ENCODE peak calls at places on chromosome 12, in six cellular contexts. One of them, this sample, is unnamed.

GRCh38 chr12:3293013-3293412 is 198.0 kb upstream of the PRMT8 start:
- DNase-seq in fibroblast of mammary gland: no peak
- DNase-seq in HFFc6: no peak
- DNase-seq in mammary epithelial cell: no peak
- DNase-seq in mesothelial cell of epicardium: no peak
- DNase-seq in tibial artery: no peak
- DNase-seq in this sample: no peak

GRCh38 chr12:64639466-64639865 is 29.2 kb downstream of the RASSF3 start:
- DNase-seq in mesothelial cell of epicardium: no peak
- DNase-seq in tibial artery: no peak
- DNase-seq in HFFc6: no peak
- DNase-seq in mammary epithelial cell: no peak
- DNase-seq in fibroblast of mammary gland: no peak
- DNase-seq in this sample: no peak

GRCh38 chr12:127083028-127083949 is 1183.7 kb upstream of the TMEM132C start:
- DNase-seq in mesothelial cell of epicardium: no peak
- DNase-seq in mammary epithelial cell: peak; percentile 78
- DNase-seq in HFFc6: peak; percentile 74
- DNase-seq in fibroblast of mammary gland: peak; percentile 84
- DNase-seq in tibial artery: no peak
- DNase-seq in this sample: no peak

GRCh38 chr12:131511391-131511802 is 199.5 kb upstream of the SFSWAP start:
- DNase-seq in fibroblast of mammary gland: peak; percentile 1
- DNase-seq in tibial artery: no peak
- DNase-seq in mesothelial cell of epicardium: no peak
- DNase-seq in HFFc6: no peak
- DNase-seq in mammary epithelial cell: peak; percentile 9
- DNase-seq in this sample: no peak

GRCh38 chr12:111193511-111193910 is 175.4 kb downstream of the PHETA1 start:
- DNase-seq in fibroblast of mammary gland: no peak
- DNase-seq in mesothelial cell of epicardium: no peak
- DNase-seq in tibial artery: no peak
- DNase-seq in HFFc6: no peak
- DNase-seq in mammary epithelial cell: no peak
- DNase-seq in this sample: no peak

GRCh38 chr12:124636138-124636968 is 68.9 kb upstream of the NCOR2 start:
- DNase-seq in HFFc6: peak; percentile 58
- DNase-seq in mesothelial cell of epicardium: no peak
- DNase-seq in tibial artery: no peak
- DNase-seq in fibroblast of mammary gland: peak; percentile 88
- DNase-seq in mammary epithelial cell: peak; percentile 96
- DNase-seq in this sample: no peak

GRCh38 chr12:46585854-46586621 is 213.5 kb upstream of the SLC38A2 start:
- DNase-seq in mesothelial cell of epicardium: no peak
- DNase-seq in fibroblast of mammary gland: peak; percentile 65
- DNase-seq in mammary epithelial cell: peak; percentile 30
- DNase-seq in HFFc6: peak; percentile 38
- DNase-seq in tibial artery: no peak
- DNase-seq in this sample: no peak

GRCh38 chr12:27549231-27549800 is 25.3 kb downstream of the PPFIBP1 start:
- DNase-seq in HFFc6: peak; percentile 86
- DNase-seq in mammary epithelial cell: peak; percentile 93
- DNase-seq in mesothelial cell of epicardium: no peak
- DNase-seq in fibroblast of mammary gland: peak; percentile 93
- DNase-seq in tibial artery: no peak
- DNase-seq in this sample: no peak

GRCh38 chr12:87120440-87120839 is 864.2 kb upstream of the MGAT4C start:
- DNase-seq in mesothelial cell of epicardium: no peak
- DNase-seq in tibial artery: no peak
- DNase-seq in HFFc6: no peak
- DNase-seq in mammary epithelial cell: no peak
- DNase-seq in fibroblast of mammary gland: peak; percentile 25
- DNase-seq in this sample: no peak

GRCh38 chr12:65602579-65603295 is 221.5 kb upstream of the HMGA2 start:
- DNase-seq in mammary epithelial cell: peak; percentile 94
- DNase-seq in HFFc6: peak; percentile 91
- DNase-seq in tibial artery: peak; percentile 84
- DNase-seq in fibroblast of mammary gland: peak; percentile 97
- DNase-seq in mesothelial cell of epicardium: peak; percentile 45
- DNase-seq in this sample: peak; percentile 45

GRCh38 chr12:98185606-98186005 is 329.8 kb upstream of the TMPO start:
- DNase-seq in mammary epithelial cell: peak; percentile 3
- DNase-seq in tibial artery: no peak
- DNase-seq in mesothelial cell of epicardium: no peak
- DNase-seq in HFFc6: no peak
- DNase-seq in fibroblast of mammary gland: no peak
- DNase-seq in this sample: no peak

GRCh38 chr12:65121049-65121955 is at the start of gene WIF1:
- DNase-seq in mesothelial cell of epicardium: peak; percentile 26
- DNase-seq in tibial artery: peak; percentile 63
- DNase-seq in fibroblast of mammary gland: peak; percentile 4
- DNase-seq in mammary epithelial cell: peak; percentile 37
- DNase-seq in HFFc6: no peak
- DNase-seq in this sample: peak; percentile 14

GRCh38 chr12:89493650-89494302 is 30.8 kb downstream of the GALNT4 start:
- DNase-seq in mesothelial cell of epicardium: no peak
- DNase-seq in fibroblast of mammary gland: no peak
- DNase-seq in mammary epithelial cell: no peak
- DNase-seq in tibial artery: no peak
- DNase-seq in HFFc6: no peak
- DNase-seq in this sample: no peak

GRCh38 chr12:101877816-101878811 is 734 bp downstream of the DRAM1 start:
- DNase-seq in fibroblast of mammary gland: no peak
- DNase-seq in HFFc6: no peak
- DNase-seq in mesothelial cell of epicardium: no peak
- DNase-seq in tibial artery: peak; percentile 71
- DNase-seq in mammary epithelial cell: peak; percentile 55
- DNase-seq in this sample: peak; percentile 13

GRCh38 chr12:129531004-129531403 is 372.8 kb downstream of the TMEM132D start:
- DNase-seq in fibroblast of mammary gland: no peak
- DNase-seq in mammary epithelial cell: no peak
- DNase-seq in tibial artery: no peak
- DNase-seq in HFFc6: no peak
- DNase-seq in mesothelial cell of epicardium: no peak
- DNase-seq in this sample: no peak

GRCh38 chr12:2862876-2863275 is 6.0 kb upstream of the TEX52 start:
- DNase-seq in tibial artery: no peak
- DNase-seq in HFFc6: no peak
- DNase-seq in fibroblast of mammary gland: no peak
- DNase-seq in mesothelial cell of epicardium: no peak
- DNase-seq in mammary epithelial cell: no peak
- DNase-seq in this sample: no peak

GRCh38 chr12:110785240-110785639 is 42.5 kb upstream of the PPP1CC start:
- DNase-seq in mesothelial cell of epicardium: no peak
- DNase-seq in HFFc6: no peak
- DNase-seq in mammary epithelial cell: no peak
- DNase-seq in tibial artery: no peak
- DNase-seq in fibroblast of mammary gland: peak; percentile 10
- DNase-seq in this sample: no peak

GRCh38 chr12:79934309-79935020 is 432 bp downstream of the PPP1R12A start:
- DNase-seq in HFFc6: peak; percentile 6
- DNase-seq in tibial artery: peak; percentile 85
- DNase-seq in mammary epithelial cell: no peak
- DNase-seq in fibroblast of mammary gland: peak; percentile 37
- DNase-seq in mesothelial cell of epicardium: peak; percentile 41
- DNase-seq in this sample: peak; percentile 45

GRCh38 chr12:42504049-42504448 is 85.5 kb downstream of the PRICKLE1 start:
- DNase-seq in mesothelial cell of epicardium: no peak
- DNase-seq in tibial artery: no peak
- DNase-seq in fibroblast of mammary gland: peak; percentile 29
- DNase-seq in HFFc6: no peak
- DNase-seq in mammary epithelial cell: no peak
- DNase-seq in this sample: no peak

GRCh38 chr12:5160827-5161226 is 117.1 kb downstream of the KCNA5 start:
- DNase-seq in mammary epithelial cell: no peak
- DNase-seq in tibial artery: no peak
- DNase-seq in mesothelial cell of epicardium: no peak
- DNase-seq in HFFc6: no peak
- DNase-seq in fibroblast of mammary gland: no peak
- DNase-seq in this sample: no peak

GRCh38 chr12:130546494-130546893 is 169.6 kb downstream of the RIMBP2 start:
- DNase-seq in tibial artery: no peak
- DNase-seq in fibroblast of mammary gland: no peak
- DNase-seq in mammary epithelial cell: no peak
- DNase-seq in HFFc6: no peak
- DNase-seq in mesothelial cell of epicardium: no peak
- DNase-seq in this sample: no peak

GRCh38 chr12:32501835-32502333 is 102.5 kb downstream of the FGD4 start:
- DNase-seq in mammary epithelial cell: peak; percentile 80
- DNase-seq in mesothelial cell of epicardium: no peak
- DNase-seq in fibroblast of mammary gland: peak; percentile 80
- DNase-seq in tibial artery: no peak
- DNase-seq in HFFc6: peak; percentile 14
- DNase-seq in this sample: peak; percentile 77

GRCh38 chr12:28869197-28869596 is 279.9 kb upstream of the FAR2 start:
- DNase-seq in mesothelial cell of epicardium: no peak
- DNase-seq in tibial artery: no peak
- DNase-seq in mammary epithelial cell: peak; percentile 97
- DNase-seq in HFFc6: peak; percentile 9
- DNase-seq in fibroblast of mammary gland: peak; percentile 55
- DNase-seq in this sample: no peak

GRCh38 chr12:108634225-108634795 is 616 bp upstream of the SELPLG start:
- DNase-seq in mesothelial cell of epicardium: no peak
- DNase-seq in HFFc6: no peak
- DNase-seq in fibroblast of mammary gland: no peak
- DNase-seq in mammary epithelial cell: no peak
- DNase-seq in tibial artery: peak; percentile 61
- DNase-seq in this sample: no peak

GRCh38 chr12:104282109-104282508 is 21.4 kb upstream of the EID3 start:
- DNase-seq in HFFc6: peak; percentile 60
- DNase-seq in mammary epithelial cell: no peak
- DNase-seq in tibial artery: no peak
- DNase-seq in fibroblast of mammary gland: no peak
- DNase-seq in mesothelial cell of epicardium: no peak
- DNase-seq in this sample: no peak

GRCh38 chr12:98224584-98225221 is 290.7 kb upstream of the TMPO start:
- DNase-seq in tibial artery: no peak
- DNase-seq in mammary epithelial cell: no peak
- DNase-seq in fibroblast of mammary gland: no peak
- DNase-seq in mesothelial cell of epicardium: no peak
- DNase-seq in HFFc6: no peak
- DNase-seq in this sample: no peak

DNA sequence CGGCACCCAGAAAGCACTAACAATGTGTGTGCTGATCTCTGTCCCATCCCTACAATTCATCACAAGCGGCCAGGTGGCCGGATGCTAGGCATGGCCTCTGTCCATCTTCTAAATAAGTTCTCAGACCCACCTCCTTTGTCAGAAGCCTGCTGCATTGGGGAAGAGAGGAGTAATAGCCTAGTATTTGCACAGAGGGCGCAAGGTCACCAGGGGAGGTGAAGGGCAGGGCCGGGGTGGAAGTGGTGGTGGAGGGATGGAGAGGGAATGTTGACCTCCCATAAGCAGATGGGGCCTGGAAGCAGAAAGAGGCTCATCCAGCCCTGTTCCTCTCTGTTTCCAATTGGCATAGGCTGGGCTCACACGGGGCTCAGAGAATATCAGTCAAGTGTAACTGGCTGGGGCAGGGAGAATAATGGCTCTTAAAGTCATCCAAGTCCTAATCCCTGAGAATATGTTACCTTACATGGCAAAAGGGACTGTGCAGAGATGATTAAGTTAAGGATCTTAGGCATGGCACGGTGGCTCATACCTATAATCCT is 6.9 kb downstream of the RILPL1 start:
- DNase-seq in fibroblast of mammary gland: no peak
- DNase-seq in tibial artery: no peak
- DNase-seq in mesothelial cell of epicardium: no peak
- DNase-seq in mammary epithelial cell: no peak
- DNase-seq in HFFc6: no peak
- DNase-seq in this sample: no peak
- TF ChIP-seq CTCF in fibroblast of mammary gland: no peak
- TF ChIP-seq CTCF in tibial artery: no peak
- TF ChIP-seq CTCF in mesothelial cell of epicardium: no peak
- TF ChIP-seq CTCF in mammary epithelial cell: no peak
- TF ChIP-seq CTCF in HFFc6: no peak
- TF ChIP-seq CTCF in this sample: no peak

GRCh38 chr12:115866909-115867525 is 410.5 kb downstream of the MED13L start:
- DNase-seq in HFFc6: no peak
- DNase-seq in fibroblast of mammary gland: no peak
- DNase-seq in tibial artery: no peak
- DNase-seq in mesothelial cell of epicardium: no peak
- DNase-seq in mammary epithelial cell: no peak
- DNase-seq in this sample: no peak
- TF ChIP-seq CTCF in HFFc6: peak; percentile 53
- TF ChIP-seq CTCF in fibroblast of mammary gland: no peak
- TF ChIP-seq CTCF in tibial artery: no peak
- TF ChIP-seq CTCF in mesothelial cell of epicardium: no peak
- TF ChIP-seq CTCF in mammary epithelial cell: no peak
- TF ChIP-seq CTCF in this sample: peak; percentile 33

GRCh38 chr12:118704517-118704916 is 276.8 kb upstream of the SRRM4 start:
- DNase-seq in mesothelial cell of epicardium: no peak
- DNase-seq in HFFc6: no peak
- DNase-seq in fibroblast of mammary gland: no peak
- DNase-seq in mammary epithelial cell: no peak
- DNase-seq in tibial artery: no peak
- DNase-seq in this sample: no peak
- TF ChIP-seq CTCF in mesothelial cell of epicardium: no peak
- TF ChIP-seq CTCF in HFFc6: no peak
- TF ChIP-seq CTCF in fibroblast of mammary gland: no peak
- TF ChIP-seq CTCF in mammary epithelial cell: no peak
- TF ChIP-seq CTCF in tibial artery: no peak
- TF ChIP-seq CTCF in this sample: no peak

DNA sequence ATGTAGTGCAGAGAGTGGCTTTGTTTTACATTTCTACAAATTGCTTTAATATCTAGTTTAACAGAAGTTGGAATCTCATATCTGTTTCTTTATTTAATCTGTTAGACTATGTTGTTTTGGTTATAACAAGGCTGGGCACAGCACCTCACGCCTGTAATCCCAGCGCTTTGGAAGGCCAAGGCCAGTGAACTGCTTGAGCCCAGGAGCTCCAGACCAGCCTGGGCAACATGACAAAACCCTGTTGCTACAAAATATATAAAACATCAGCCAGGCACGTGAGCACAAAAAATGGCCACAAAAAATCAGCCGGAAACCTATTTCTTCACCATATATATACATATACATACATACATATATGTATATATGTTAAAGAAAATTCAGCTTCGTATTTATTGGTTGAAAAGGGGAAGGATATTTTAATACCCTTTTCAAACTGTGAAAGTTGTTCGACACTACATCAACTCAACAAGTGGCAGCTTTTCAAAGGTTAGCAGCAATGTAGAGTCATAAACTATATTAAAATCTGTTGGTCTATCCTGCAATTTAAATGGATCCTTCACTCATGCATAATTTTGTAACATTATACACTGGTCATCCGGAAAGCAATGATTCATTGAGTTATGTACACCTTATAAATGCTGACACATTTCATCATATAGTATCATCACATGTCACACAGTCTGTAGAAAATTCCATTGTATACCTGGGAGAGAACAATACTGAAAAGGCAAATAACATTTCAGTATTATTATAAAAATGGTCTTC is 7.1 kb downstream of the NR2C1 start:
- DNase-seq in fibroblast of mammary gland: no peak
- DNase-seq in mammary epithelial cell: peak; percentile 12
- DNase-seq in HFFc6: no peak
- DNase-seq in tibial artery: no peak
- DNase-seq in mesothelial cell of epicardium: no peak
- DNase-seq in this sample: no peak
- TF ChIP-seq CTCF in fibroblast of mammary gland: no peak
- TF ChIP-seq CTCF in mammary epithelial cell: no peak
- TF ChIP-seq CTCF in HFFc6: no peak
- TF ChIP-seq CTCF in tibial artery: no peak
- TF ChIP-seq CTCF in mesothelial cell of epicardium: no peak
- TF ChIP-seq CTCF in this sample: no peak

This sample was measured in progenitor cell of endocrine pancreas.